ENCODE peak calls at places on chromosomes 2 and 18, in six cellular contexts. B, R, P, I, C and G are unnamed samples.

GRCh38 chr2:12076810-12077209 is 330.4 kb downstream of the LPIN1 start:
- DNase-seq in B (peak), R (no peak), P (no peak), I (no peak), C (no peak), G (no peak)

GRCh38 chr18:9629709-9630108 is 15.3 kb upstream of the PPP4R1 start:
- DNase-seq in B (no peak), R (no peak), P (no peak), I (no peak), C (peak), G (no peak)

GRCh38 chr2:10012963-10013461 is 30.3 kb upstream of the KLF11 start:
- DNase-seq in B (no peak), R (no peak), P (no peak), I (no peak), C (no peak), G (no peak)

GRCh38 chr2:148599112-148599991 is 45.2 kb upstream of the EPC2 start:
- DNase-seq in B (no peak), R (no peak), P (no peak), I (no peak), C (no peak), G (no peak)

GRCh38 chr2:153986488-153987229 is 114.9 kb downstream of the GALNT13 start:
- DNase-seq in B (peak), R (no peak), P (no peak), I (no peak), C (no peak), G (no peak)

GRCh38 chr2:227280895-227281294 is 44.2 kb upstream of the MFF start:
- DNase-seq in B (peak), R (no peak), P (no peak), I (no peak), C (no peak), G (no peak)

GRCh38 chr18:25350561-25351201 is 1.3 kb downstream of the ZNF521 start:
- DNase-seq in B (peak), R (peak), P (peak), I (peak), C (peak), G (peak)

GRCh38 chr18:11994346-11994707 is 13.0 kb downstream of the IMPA2 start:
- DNase-seq in B (peak), R (no peak), P (no peak), I (no peak), C (peak), G (no peak)

DNA sequence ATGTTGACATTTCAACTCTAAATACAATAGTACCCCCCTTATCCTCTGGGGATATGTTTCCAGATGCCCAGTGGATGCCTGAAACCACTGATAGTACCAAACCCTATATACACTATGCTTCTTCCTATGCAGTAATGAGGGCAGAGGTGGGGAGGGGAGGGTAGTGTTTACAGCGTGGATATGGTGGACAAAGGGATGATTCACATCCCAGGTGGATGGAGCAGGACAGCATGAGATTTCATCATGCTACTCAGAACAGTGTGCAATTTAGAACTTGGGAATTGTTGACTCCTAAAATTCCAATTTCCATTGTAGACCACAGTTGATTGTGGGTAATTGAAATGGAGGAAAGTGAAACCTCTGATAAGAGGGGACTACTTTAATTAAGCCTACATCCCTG is 75.4 kb downstream of the TSN start:
- DNase-seq in B (peak), R (no peak), P (no peak), I (no peak), C (no peak), G (no peak)
- TF ChIP-seq CTCF in B (no peak), R (no peak), P (no peak), I (no peak), C (no peak), G (no peak)

DNA sequence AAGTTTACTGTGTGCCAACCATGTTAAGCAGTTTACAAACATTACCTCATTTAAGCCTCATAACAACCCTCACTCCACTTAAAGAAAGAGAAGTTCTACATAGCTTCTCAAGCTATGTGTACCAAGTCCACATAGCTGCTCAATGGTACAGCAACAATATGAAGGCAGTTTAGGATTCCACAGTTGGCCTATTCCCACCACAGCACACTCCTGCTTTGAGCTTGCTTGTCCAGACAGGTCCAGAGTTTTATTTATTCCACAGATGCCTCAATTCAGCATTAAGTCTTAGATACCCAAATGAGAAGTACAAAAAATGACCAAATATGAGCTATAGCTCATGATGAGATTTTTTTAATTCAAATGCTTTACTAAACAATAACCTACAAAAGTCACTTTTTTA is 24.8 kb downstream of the NPHP1 start:
- DNase-seq in B (peak), R (no peak), P (no peak), I (no peak), C (no peak), G (no peak)
- TF ChIP-seq CTCF in B (no peak), R (no peak), P (no peak), I (no peak), C (no peak), G (no peak)

GRCh38 chr2:26191316-26192159 is 18.6 kb downstream of the GAREM2 start:
- DNase-seq in B (no peak), R (no peak), P (peak), I (no peak), C (no peak), G (no peak)
- TF ChIP-seq CTCF in B (no peak), R (no peak), P (no peak), I (no peak), C (no peak), G (no peak)

GRCh38 chr2:37287966-37288365 is 36.7 kb downstream of the PRKD3 start:
- DNase-seq in B (peak), R (no peak), P (no peak), I (no peak), C (no peak), G (peak)
- TF ChIP-seq CTCF in B (peak), R (peak), P (no peak), I (no peak), C (peak), G (no peak)

DNA sequence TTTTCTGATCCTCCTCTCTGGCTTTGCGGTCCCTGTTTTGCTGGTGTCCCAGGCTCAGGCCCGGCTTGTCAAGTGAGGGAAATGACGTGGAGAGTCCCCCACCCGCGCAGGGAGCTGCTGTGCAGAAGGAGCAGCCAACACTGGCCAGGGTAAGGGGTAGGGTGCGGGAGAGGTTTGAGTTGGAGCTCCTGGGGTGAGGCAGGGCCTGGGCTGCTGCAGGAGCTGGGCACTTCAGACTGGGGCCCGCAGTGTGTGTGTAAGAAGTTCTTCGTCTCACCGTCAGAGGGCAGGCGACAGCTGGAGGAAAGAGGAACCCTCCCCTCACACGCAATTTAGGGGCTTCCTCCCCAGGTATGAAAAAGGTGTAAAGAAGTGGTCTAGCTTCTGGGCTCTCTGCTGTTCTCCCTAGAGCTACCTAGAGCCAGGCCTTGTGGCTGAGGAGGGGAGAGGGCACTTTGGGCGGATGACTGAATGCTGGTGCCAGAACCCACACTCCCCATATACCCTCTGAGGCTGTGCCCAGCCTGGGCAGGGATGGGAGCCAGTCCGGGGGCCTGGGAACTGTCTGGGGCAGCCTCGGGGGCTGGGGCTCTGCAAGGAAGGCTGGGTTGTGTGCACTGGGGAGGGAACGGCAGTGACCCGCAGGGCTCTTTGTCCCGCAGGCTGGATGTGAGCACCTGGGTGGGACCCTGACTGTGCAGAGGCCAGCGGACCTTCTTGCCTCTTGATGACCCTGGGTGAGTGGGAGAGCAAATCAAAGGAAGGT is 11.8 kb downstream of the CELF4 start:
- DNase-seq in B (no peak), R (no peak), P (peak), I (peak), C (no peak), G (no peak)
- TF ChIP-seq CTCF in B (peak), R (peak), P (peak), I (peak), C (peak), G (no peak)

GRCh38 chr2:233854241-233854981 is at the start of gene HJURP:
- DNase-seq in B (peak), R (peak), P (peak), I (peak), C (peak), G (peak)

GRCh38 chr2:233856184-233856583 is 1.8 kb upstream of the HJURP start:
- DNase-seq in B (no peak), R (no peak), P (no peak), I (no peak), C (no peak), G (no peak)

GRCh38 chr2:233853883-233854240 is 473 bp downstream of the HJURP start:
- DNase-seq in B (no peak), R (no peak), P (no peak), I (no peak), C (no peak), G (no peak)

GRCh38 chr2:233855345-233855744 is 1.0 kb upstream of the HJURP start:
- DNase-seq in B (no peak), R (no peak), P (no peak), I (no peak), C (no peak), G (no peak)

GRCh38 chr2:233857511-233858118 is 3.3 kb upstream of the HJURP start:
- DNase-seq in B (peak), R (peak), P (peak), I (peak), C (no peak), G (no peak)
- TF ChIP-seq CTCF in B (peak), R (peak), P (peak), I (peak), C (peak), G (peak)

DNA sequence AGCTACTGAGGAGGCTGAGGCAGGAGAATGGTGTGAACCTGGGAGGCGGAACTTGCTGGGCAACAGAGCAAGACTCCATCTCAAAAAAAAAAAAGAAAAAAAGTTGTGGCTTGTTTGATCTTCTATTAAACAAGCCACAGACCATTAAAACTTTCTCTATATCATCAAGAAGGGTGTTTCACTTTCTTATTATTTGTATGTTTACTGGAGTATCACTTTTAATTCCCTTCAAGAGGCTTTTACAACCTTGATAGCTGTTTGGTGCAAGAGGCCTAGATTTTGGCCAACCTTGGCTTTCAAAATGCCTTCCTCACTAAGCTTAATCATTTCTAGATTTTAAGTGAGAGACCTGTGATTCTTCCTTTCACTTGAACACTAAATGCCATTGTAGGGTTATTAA is 339.1 kb downstream of the TSN start:
- DNase-seq in B (no peak), R (no peak), P (no peak), I (no peak), C (no peak), G (no peak)
- TF ChIP-seq CTCF in B (no peak), R (no peak), P (no peak), I (no peak), C (no peak), G (no peak)

DNA sequence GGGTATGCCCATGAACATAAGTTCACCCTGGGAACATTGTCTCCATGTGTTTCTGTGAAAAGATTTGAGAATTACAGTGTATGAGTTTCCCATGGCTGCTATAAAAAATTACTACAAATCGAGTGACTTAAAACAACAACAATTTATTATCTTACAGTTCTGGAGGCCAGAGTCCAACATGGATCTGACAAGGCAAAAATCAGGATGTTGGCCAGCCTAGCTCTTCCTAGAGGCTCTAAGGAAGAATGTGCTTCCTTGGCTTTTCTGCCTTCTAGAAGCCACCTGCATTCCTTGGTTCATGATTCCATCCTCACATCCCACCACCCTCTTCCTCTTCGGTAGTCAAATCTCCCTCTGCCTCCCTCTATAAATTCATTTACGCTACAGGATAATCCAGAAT is 38.6 kb downstream of the FAM124B start:
- DNase-seq in B (no peak), R (no peak), P (no peak), I (no peak), C (no peak), G (no peak)
- TF ChIP-seq CTCF in B (no peak), R (no peak), P (no peak), I (no peak), C (peak), G (no peak)